ENCODE peak calls at places on chromosomes 16 and 17, in five cellular contexts. F is K562, C is HCT116, L is H1, I is GM12878. X is an unnamed sample.

GRCh38 chr17:39667262-39668140 is 752 bp upstream of the PNMT start:
- DNase-seq in L (no peak), F (peak), I (no peak), C (no peak), X (no peak)

GRCh38 chr16:27243725-27244362 is 24.7 kb downstream of the NSMCE1 start:
- DNase-seq in L (no peak), C (no peak), I (no peak), F (no peak), X (no peak)

GRCh38 chr17:49224198-49224996 is 6.2 kb downstream of the PHOSPHO1 start:
- DNase-seq in C (no peak), L (no peak), I (no peak), F (no peak), X (no peak)

GRCh38 chr16:70495425-70496182 is 27.8 kb downstream of the COG4 start:
- DNase-seq in F (no peak), C (no peak), I (no peak), L (no peak), X (no peak)

GRCh38 chr17:48484256-48484655 is 46.6 kb downstream of the HOXB1 start:
- DNase-seq in C (no peak), F (no peak), L (no peak), I (no peak), X (no peak)

GRCh38 chr17:42686520-42687137 is 4.3 kb downstream of the CNTNAP1 start:
- DNase-seq in C (no peak), F (no peak), L (no peak), I (no peak), X (no peak)

GRCh38 chr17:1969712-1970111 is 55.4 kb downstream of the RTN4RL1 start:
- DNase-seq in L (no peak), F (no peak), C (no peak), I (no peak), X (no peak)

GRCh38 chr16:24075929-24076716 is 180.0 kb upstream of the CACNG3 start:
- DNase-seq in C (peak), I (peak), F (peak), L (no peak), X (no peak)

GRCh38 chr17:55448681-55449080 is 27.0 kb upstream of the MMD start:
- DNase-seq in F (no peak), I (no peak), L (no peak), C (no peak), X (no peak)

GRCh38 chr16:51630051-51630450 is 479.0 kb upstream of the SALL1 start:
- DNase-seq in C (no peak), F (no peak), I (no peak), L (peak), X (no peak)

GRCh38 chr17:66614469-66614868 is 220.4 kb upstream of the CACNG5 start:
- DNase-seq in I (no peak), F (no peak), L (no peak), C (no peak), X (no peak)

GRCh38 chr16:88536510-88536909 is 33.7 kb upstream of the ZC3H18 start:
- DNase-seq in F (peak), I (no peak), C (no peak), L (no peak), X (no peak)

GRCh38 chr16:53666816-53667415 is 36.7 kb downstream of the RPGRIP1L start:
- DNase-seq in C (no peak), L (no peak), I (no peak), F (no peak), X (peak)

GRCh38 chr17:13940858-13941665 is 128.2 kb upstream of the COX10 start:
- DNase-seq in L (no peak), C (peak), F (no peak), I (no peak), X (no peak)

GRCh38 chr17:43547659-43548256 is 1.6 kb upstream of the ETV4 start:
- DNase-seq in L (no peak), F (no peak), I (no peak), C (no peak), X (no peak)

GRCh38 chr16:87133966-87134945 is 182.9 kb downstream of the C16orf95 start:
- DNase-seq in F (no peak), C (no peak), I (no peak), L (no peak), X (no peak)

GRCh38 chr17:34979153-34979552 is 1.2 kb upstream of the LIG3 start:
- DNase-seq in L (no peak), C (no peak), F (no peak), I (no peak), X (no peak)

GRCh38 chr16:642189-643049 is 791 bp downstream of the MCRIP2 start:
- DNase-seq in C (no peak), F (peak), L (no peak), I (no peak), X (peak)

GRCh38 chr17:39751016-39751543 is 13.3 kb downstream of the GRB7 start:
- DNase-seq in I (no peak), L (no peak), F (no peak), C (no peak), X (no peak)

GRCh38 chr16:23557779-23558330 is 328 bp downstream of the UBFD1 start:
- DNase-seq in C (no peak), F (peak), I (no peak), L (no peak), X (peak)

GRCh38 chr16:46916980-46917379 is 32.8 kb downstream of the GPT2 start:
- DNase-seq in L (no peak), I (no peak), C (peak), F (peak), X (peak)

GRCh38 chr16:74623214-74623842 is 16.4 kb upstream of the GLG1 start:
- DNase-seq in C (no peak), I (no peak), F (peak), L (no peak), X (peak)

GRCh38 chr17:82976982-82977488 is 102.4 kb upstream of the METRNL start:
- DNase-seq in I (no peak), L (no peak), F (no peak), C (no peak), X (no peak)

GRCh38 chr17:40095356-40095943 is 4.9 kb downstream of the NR1D1 start:
- DNase-seq in I (no peak), L (no peak), C (no peak), F (no peak), X (no peak)

GRCh38 chr16:56357765-56358322 is 67.5 kb downstream of the AMFR start:
- DNase-seq in F (no peak), I (no peak), L (no peak), C (no peak), X (peak)

GRCh38 chr17:44473367-44473766 is 29.8 kb downstream of the GPATCH8 start:
- DNase-seq in F (no peak), I (no peak), C (no peak), L (no peak), X (no peak)

GRCh38 chr17:7466644-7467341 is 12.6 kb downstream of the ZBTB4 start:
- DNase-seq in C (no peak), F (peak), I (no peak), L (no peak), X (no peak)

GRCh38 chr16:86928517-86929148 is 350.3 kb downstream of the FOXL1 start:
- DNase-seq in C (no peak), F (peak), I (no peak), L (no peak), X (no peak)

DNA sequence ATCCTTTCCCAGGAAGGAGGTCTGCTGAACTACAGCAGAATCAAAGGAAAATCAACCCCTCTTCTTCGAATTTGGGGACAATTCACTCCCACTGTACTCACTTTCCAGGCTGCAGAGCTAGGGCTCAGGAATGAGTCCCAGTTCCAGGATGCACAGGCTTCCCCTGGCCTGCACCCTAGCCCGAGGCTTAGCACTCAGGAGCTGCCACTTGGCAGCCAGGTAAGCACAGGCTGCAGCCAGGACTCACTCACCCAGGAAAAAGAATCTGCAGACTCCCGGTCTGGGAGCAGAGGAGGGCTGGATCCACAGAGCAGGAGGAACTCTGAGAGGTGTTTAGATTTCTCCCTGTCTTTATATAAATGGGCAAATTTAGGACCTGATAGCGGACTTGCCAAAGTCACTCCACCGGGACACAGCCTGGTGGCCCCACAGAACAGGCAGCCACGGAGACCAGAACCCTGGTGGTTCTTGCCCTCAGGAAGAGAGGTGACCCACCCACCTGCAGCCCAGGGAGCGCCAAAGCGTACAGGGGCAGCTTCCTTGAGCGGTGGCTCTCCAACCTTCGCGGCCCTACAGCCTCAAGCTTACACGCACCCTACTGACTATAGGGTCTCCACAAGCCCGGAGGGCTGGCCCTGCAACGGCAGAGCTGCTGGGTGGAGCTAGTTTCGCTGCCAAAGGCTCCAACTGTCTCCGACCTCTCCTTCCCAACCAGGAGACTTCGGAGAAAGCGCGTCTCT is 4.8 kb downstream of the CBLN1 start:
- DNase-seq in C (no peak), I (no peak), L (no peak), F (no peak), X (no peak)
- TF ChIP-seq EZH2 in C (no peak), I (no peak), L (no peak), F (no peak), X (no peak)

DNA sequence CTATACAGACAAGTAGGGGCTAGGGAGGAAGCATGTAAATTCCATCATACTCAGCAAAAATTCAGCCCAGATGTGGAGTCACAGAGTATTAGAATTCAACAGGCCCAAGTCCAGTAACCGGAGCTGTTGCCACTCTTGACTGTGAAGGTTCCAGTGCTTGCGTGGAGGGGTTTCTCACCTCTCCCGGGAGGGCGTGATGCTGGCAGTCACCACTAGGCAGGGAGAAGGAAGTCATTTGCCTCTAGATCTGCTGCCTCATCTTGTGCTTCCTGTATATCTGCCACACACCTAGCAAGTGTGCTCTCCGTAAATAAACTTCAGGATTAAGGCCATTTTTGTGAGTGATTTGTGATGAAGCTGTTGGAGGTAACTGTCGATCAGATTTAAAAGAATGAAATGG is 1.0 kb upstream of the CKLF start:
- DNase-seq in L (no peak), I (peak), C (peak), F (peak), X (peak)
- TF ChIP-seq JUND in L (no peak), I (no peak), C (no peak), F (peak), X (no peak)

GRCh38 chr17:77366558-77367245 is 225.9 kb downstream of the SEC14L1 start:
- DNase-seq in C (no peak), L (no peak), I (no peak), F (no peak), X (no peak)
- TF ChIP-seq SP1 in C (no peak), L (no peak), I (no peak), F (no peak), X (no peak)

GRCh38 chr17:15262291-15263205 is 2.6 kb downstream of the PMP22 start:
- DNase-seq in F (peak), I (no peak), L (no peak), C (peak), X (no peak)
- TF ChIP-seq EZH2 in F (no peak), I (no peak), L (peak), C (no peak), X (no peak)

DNA sequence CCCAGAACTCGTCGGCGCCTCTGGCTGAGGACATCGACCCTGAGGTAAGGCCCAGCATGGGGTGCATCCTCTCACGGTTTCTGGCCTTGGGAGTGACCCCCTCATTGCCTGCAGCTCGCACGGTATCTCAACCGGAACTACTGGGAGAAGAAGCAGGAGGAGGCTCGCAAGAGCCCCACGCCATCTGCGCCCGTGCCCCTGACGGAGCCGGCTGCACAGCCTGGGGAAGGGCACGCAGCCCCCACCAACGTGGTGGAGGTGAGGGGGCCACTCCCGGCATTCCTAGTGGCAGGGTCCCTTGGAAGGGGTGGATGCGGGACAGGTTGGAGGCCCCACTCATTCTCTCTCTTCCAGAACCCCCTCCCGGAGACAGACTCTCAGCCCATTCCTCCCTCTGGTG is 8.4 kb upstream of the MRPL12 start:
- DNase-seq in L (no peak), F (no peak), C (no peak), I (no peak), X (no peak)
- TF ChIP-seq JUND in L (no peak), F (no peak), C (no peak), I (no peak), X (no peak)

GRCh38 chr17:61205406-61205805 is 194.2 kb upstream of the TBX2 start:
- DNase-seq in C (no peak), F (no peak), I (no peak), L (no peak), X (no peak)

GRCh38 chr17:61203765-61204164 is 195.9 kb upstream of the TBX2 start:
- DNase-seq in F (no peak), C (no peak), L (no peak), I (no peak), X (no peak)

GRCh38 chr17:61206922-61207321 is 192.7 kb upstream of the TBX2 start:
- DNase-seq in L (no peak), I (no peak), F (no peak), C (no peak), X (no peak)

GRCh38 chr17:61204456-61204855 is 195.2 kb upstream of the TBX2 start:
- DNase-seq in C (no peak), L (no peak), I (no peak), F (no peak), X (no peak)

DNA sequence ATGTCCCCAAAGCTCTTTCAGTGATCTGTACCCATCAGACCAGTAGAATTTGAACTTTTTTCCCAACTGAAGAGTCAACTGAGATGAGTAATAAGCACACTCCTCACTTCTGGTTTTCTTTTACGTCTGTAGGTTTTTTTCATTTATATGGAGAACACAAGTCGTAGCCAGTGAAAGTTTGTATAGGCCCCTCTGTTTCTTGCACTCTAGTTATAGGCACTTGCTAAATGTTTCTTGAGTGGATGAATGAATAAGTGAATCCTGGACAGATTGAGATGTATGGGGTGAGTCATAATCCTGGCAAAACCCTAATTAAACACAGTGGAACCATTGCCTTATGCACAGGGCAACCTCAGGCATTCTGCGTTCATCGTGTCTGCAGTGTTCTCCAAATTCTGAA is 193.7 kb upstream of the TBX2 start:
- DNase-seq in L (no peak), F (no peak), C (no peak), I (no peak), X (no peak)
- TF ChIP-seq SP1 in L (no peak), F (no peak), C (no peak), I (no peak), X (no peak)

GRCh38 chr16:14377326-14377725 is 252.7 kb downstream of the PARN start:
- DNase-seq in F (no peak), I (no peak), C (no peak), L (no peak), X (no peak)
- TF ChIP-seq EZH2 in F (no peak), I (no peak), C (no peak), L (no peak), X (no peak)

DNA sequence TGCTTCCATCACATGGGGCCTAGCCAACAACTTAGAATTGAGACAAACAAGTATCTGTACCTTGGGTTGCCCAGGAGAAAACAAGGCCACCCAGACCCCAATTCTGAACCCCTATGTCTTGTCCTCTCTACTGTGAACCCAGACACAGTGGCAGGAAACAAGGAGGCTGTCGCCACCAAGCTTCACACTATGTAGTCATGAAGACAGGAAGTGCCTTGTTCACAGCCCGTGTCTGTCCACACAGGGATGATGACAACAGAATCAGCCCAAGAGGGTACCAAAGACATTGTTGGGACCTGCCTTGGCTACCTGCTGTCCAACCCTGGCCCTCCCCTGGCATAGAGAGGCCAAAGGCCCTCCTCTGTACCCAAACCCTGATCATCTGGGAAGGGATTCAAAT is 84.8 kb downstream of the CDYL2 start:
- DNase-seq in I (no peak), F (no peak), L (no peak), C (no peak), X (no peak)
- TF ChIP-seq JUND in I (no peak), F (no peak), L (no peak), C (no peak), X (no peak)

X was measured in HepG2.